ENCODE peak calls at places on chromosomes 3 and 15, in six cellular contexts. J, B, Q, Y, Z and K are unnamed samples.

GRCh38 chr3:126155819-126156218 is 24.6 kb downstream of the ALDH1L1 start:
- DNase-seq in J (no peak), B (peak), Q (no peak), Y (no peak), Z (no peak), K (no peak)

GRCh38 chr15:87326274-87326673 is 930.3 kb downstream of the NTRK3 start:
- DNase-seq in J (no peak), B (no peak), Q (no peak), Y (no peak), Z (no peak), K (no peak)

GRCh38 chr3:71309342-71309741 is 274.2 kb downstream of the FOXP1 start:
- DNase-seq in J (no peak), B (no peak), Q (no peak), Y (no peak), Z (peak), K (no peak)

GRCh38 chr3:42183991-42184621 is 81.9 kb downstream of the CCK start:
- DNase-seq in J (no peak), B (no peak), Q (peak), Y (no peak), Z (no peak), K (no peak)

GRCh38 chr3:170768334-170768801 is 101.6 kb downstream of the RPL22L1 start:
- DNase-seq in J (no peak), B (no peak), Q (no peak), Y (no peak), Z (no peak), K (no peak)

GRCh38 chr3:142648950-142649349 is 52.8 kb downstream of the PLS1 start:
- DNase-seq in J (no peak), B (no peak), Q (peak), Y (no peak), Z (no peak), K (no peak)

GRCh38 chr3:184977796-184978195 is 165.8 kb downstream of the VPS8 start:
- DNase-seq in J (no peak), B (no peak), Q (no peak), Y (no peak), Z (no peak), K (no peak)

GRCh38 chr3:56916697-56917336 is 115.1 kb upstream of the ARHGEF3 start:
- DNase-seq in J (no peak), B (no peak), Q (no peak), Y (no peak), Z (no peak), K (no peak)

GRCh38 chr15:40722934-40723333 is 28.0 kb downstream of the RAD51 start:
- DNase-seq in J (no peak), B (no peak), Q (no peak), Y (no peak), Z (no peak), K (no peak)

GRCh38 chr3:146928421-146929059 is 323.4 kb upstream of the PLSCR5 start:
- DNase-seq in J (no peak), B (no peak), Q (no peak), Y (no peak), Z (no peak), K (no peak)

GRCh38 chr3:46496745-46497555 is 826 bp upstream of the RTP3 start:
- DNase-seq in J (no peak), B (peak), Q (peak), Y (no peak), Z (peak), K (no peak)

GRCh38 chr15:33226559-33227181 is 32.2 kb upstream of the FMN1 start:
- DNase-seq in J (peak), B (peak), Q (peak), Y (peak), Z (no peak), K (peak)

GRCh38 chr3:108590443-108590842 is 921 bp downstream of the DZIP3 start:
- DNase-seq in J (no peak), B (no peak), Q (no peak), Y (no peak), Z (no peak), K (no peak)

GRCh38 chr3:143731776-143732175 is 116.5 kb downstream of the SLC9A9 start:
- DNase-seq in J (no peak), B (no peak), Q (no peak), Y (peak), Z (no peak), K (no peak)

GRCh38 chr3:112699436-112699978 is 58.6 kb upstream of the CCDC80 start:
- DNase-seq in J (no peak), B (no peak), Q (peak), Y (no peak), Z (no peak), K (no peak)

GRCh38 chr15:47885921-47886320 is 168.6 kb downstream of the SEMA6D start:
- DNase-seq in J (no peak), B (no peak), Q (peak), Y (no peak), Z (no peak), K (no peak)

GRCh38 chr3:13463618-13464400 is 16.3 kb upstream of the HDAC11 start:
- DNase-seq in J (no peak), B (no peak), Q (no peak), Y (no peak), Z (no peak), K (no peak)

GRCh38 chr3:55669133-55669532 is 182.0 kb upstream of the WNT5A start:
- DNase-seq in J (no peak), B (no peak), Q (no peak), Y (no peak), Z (no peak), K (no peak)

GRCh38 chr3:195079636-195080035 is 191.3 kb downstream of the XXYLT1 start:
- DNase-seq in J (no peak), B (no peak), Q (no peak), Y (no peak), Z (no peak), K (no peak)

GRCh38 chr15:63560741-63561448 is 36.3 kb upstream of the FBXL22 start:
- DNase-seq in J (no peak), B (no peak), Q (no peak), Y (no peak), Z (no peak), K (no peak)

GRCh38 chr3:101813817-101814440 is 34.9 kb downstream of the NXPE3 start:
- DNase-seq in J (no peak), B (no peak), Q (peak), Y (no peak), Z (no peak), K (no peak)

GRCh38 chr3:44988073-44988472 is 12.0 kb downstream of the EXOSC7 start:
- DNase-seq in J (no peak), B (no peak), Q (peak), Y (no peak), Z (no peak), K (no peak)

GRCh38 chr3:114362815-114363214 is 69.0 kb downstream of the TIGIT start:
- DNase-seq in J (no peak), B (no peak), Q (peak), Y (no peak), Z (no peak), K (no peak)

GRCh38 chr3:58351920-58352319 is 19.2 kb downstream of the PXK start:
- DNase-seq in J (no peak), B (no peak), Q (no peak), Y (no peak), Z (no peak), K (no peak)

GRCh38 chr3:42246091-42246490 is 19.9 kb downstream of the CCK start:
- DNase-seq in J (no peak), B (no peak), Q (no peak), Y (no peak), Z (no peak), K (no peak)

GRCh38 chr3:181518222-181518621 is 193.5 kb upstream of the SOX2 start:
- DNase-seq in J (no peak), B (no peak), Q (no peak), Y (no peak), Z (no peak), K (no peak)